ENCODE peak calls at places on chromosomes 5 and 9, in six cellular contexts. One of them, this sample, is unnamed.

GRCh38 chr5:42756630-42757601 is at the start of gene CCDC152:
- DNase-seq in A549: no peak
- DNase-seq in GM12878: no peak
- DNase-seq in HepG2: no peak
- DNase-seq in IMR-90: peak
- DNase-seq in K562: peak
- DNase-seq in this sample: no peak

GRCh38 chr9:114312513-114312875 is 10.4 kb upstream of the ORM1 start:
- DNase-seq in A549: no peak
- DNase-seq in GM12878: no peak
- DNase-seq in HepG2: no peak
- DNase-seq in IMR-90: no peak
- DNase-seq in K562: no peak
- DNase-seq in this sample: peak

GRCh38 chr5:152094076-152094475 is 169.4 kb upstream of the GLRA1 start:
- DNase-seq in A549: no peak
- DNase-seq in GM12878: no peak
- DNase-seq in HepG2: no peak
- DNase-seq in IMR-90: no peak
- DNase-seq in K562: no peak
- DNase-seq in this sample: no peak

GRCh38 chr5:141512390-141513020 is 23.6 kb downstream of the PCDHGC5 start:
- DNase-seq in A549: peak
- DNase-seq in GM12878: no peak
- DNase-seq in HepG2: peak
- DNase-seq in IMR-90: peak
- DNase-seq in K562: peak
- DNase-seq in this sample: peak

GRCh38 chr5:43075319-43076293 is 35.5 kb upstream of the ANXA2R start:
- DNase-seq in A549: no peak
- DNase-seq in GM12878: no peak
- DNase-seq in HepG2: no peak
- DNase-seq in IMR-90: no peak
- DNase-seq in K562: peak
- DNase-seq in this sample: no peak

GRCh38 chr5:149674686-149675085 is 55.4 kb upstream of the PPARGC1B start:
- DNase-seq in A549: no peak
- DNase-seq in GM12878: no peak
- DNase-seq in HepG2: no peak
- DNase-seq in IMR-90: no peak
- DNase-seq in K562: no peak
- DNase-seq in this sample: no peak

GRCh38 chr5:38576442-38576841 is 20.0 kb upstream of the LIFR start:
- DNase-seq in A549: no peak
- DNase-seq in GM12878: no peak
- DNase-seq in HepG2: no peak
- DNase-seq in IMR-90: no peak
- DNase-seq in K562: no peak
- DNase-seq in this sample: peak

GRCh38 chr5:55467862-55468551 is 66.8 kb downstream of the PLPP1 start:
- DNase-seq in A549: no peak
- DNase-seq in GM12878: no peak
- DNase-seq in HepG2: no peak
- DNase-seq in IMR-90: no peak
- DNase-seq in K562: no peak
- DNase-seq in this sample: no peak

GRCh38 chr5:174798411-174798930 is 74.1 kb downstream of the MSX2 start:
- DNase-seq in A549: no peak
- DNase-seq in GM12878: no peak
- DNase-seq in HepG2: no peak
- DNase-seq in IMR-90: no peak
- DNase-seq in K562: no peak
- DNase-seq in this sample: no peak

GRCh38 chr5:14379739-14380497 is 201.7 kb upstream of the OTULINL start:
- DNase-seq in A549: no peak
- DNase-seq in GM12878: no peak
- DNase-seq in HepG2: no peak
- DNase-seq in IMR-90: no peak
- DNase-seq in K562: peak
- DNase-seq in this sample: no peak

GRCh38 chr5:179825655-179826182 is 5.0 kb downstream of the SQSTM1 start:
- DNase-seq in A549: peak
- DNase-seq in GM12878: no peak
- DNase-seq in HepG2: peak
- DNase-seq in IMR-90: no peak
- DNase-seq in K562: peak
- DNase-seq in this sample: no peak
- TF ChIP-seq BHLHE40 in A549: no peak
- TF ChIP-seq BHLHE40 in GM12878: no peak
- TF ChIP-seq BHLHE40 in HepG2: no peak
- TF ChIP-seq BHLHE40 in IMR-90: no peak
- TF ChIP-seq BHLHE40 in K562: no peak
- TF ChIP-seq BHLHE40 in this sample: no peak

GRCh38 chr9:8880031-8880430 is 1080.5 kb upstream of the DMAC1 start:
- DNase-seq in A549: no peak
- DNase-seq in GM12878: no peak
- DNase-seq in HepG2: no peak
- DNase-seq in IMR-90: no peak
- DNase-seq in K562: no peak
- DNase-seq in this sample: no peak
- TF ChIP-seq BHLHE40 in A549: no peak
- TF ChIP-seq BHLHE40 in GM12878: no peak
- TF ChIP-seq BHLHE40 in HepG2: no peak
- TF ChIP-seq BHLHE40 in IMR-90: no peak
- TF ChIP-seq BHLHE40 in K562: no peak
- TF ChIP-seq BHLHE40 in this sample: no peak

GRCh38 chr9:127705577-127706215 is 1.1 kb upstream of the CFAP157 start:
- DNase-seq in A549: no peak
- DNase-seq in GM12878: no peak
- DNase-seq in HepG2: no peak
- DNase-seq in IMR-90: no peak
- DNase-seq in K562: no peak
- DNase-seq in this sample: no peak
- TF ChIP-seq BHLHE40 in A549: no peak
- TF ChIP-seq BHLHE40 in GM12878: no peak
- TF ChIP-seq BHLHE40 in HepG2: no peak
- TF ChIP-seq BHLHE40 in IMR-90: no peak
- TF ChIP-seq BHLHE40 in K562: no peak
- TF ChIP-seq BHLHE40 in this sample: no peak

GRCh38 chr5:3593771-3594513 is 1.7 kb upstream of the IRX1 start:
- DNase-seq in A549: no peak
- DNase-seq in GM12878: no peak
- DNase-seq in HepG2: no peak
- DNase-seq in IMR-90: no peak
- DNase-seq in K562: no peak
- DNase-seq in this sample: no peak

GRCh38 chr5:3590967-3591900 is 4.4 kb upstream of the IRX1 start:
- DNase-seq in A549: no peak
- DNase-seq in GM12878: no peak
- DNase-seq in HepG2: no peak
- DNase-seq in IMR-90: no peak
- DNase-seq in K562: no peak
- DNase-seq in this sample: no peak

GRCh38 chr5:3594514-3595101 is 1.0 kb upstream of the IRX1 start:
- DNase-seq in A549: peak
- DNase-seq in GM12878: no peak
- DNase-seq in HepG2: no peak
- DNase-seq in IMR-90: no peak
- DNase-seq in K562: no peak
- DNase-seq in this sample: no peak

GRCh38 chr5:3590253-3590966 is 5.2 kb upstream of the IRX1 start:
- DNase-seq in A549: no peak
- DNase-seq in GM12878: no peak
- DNase-seq in HepG2: no peak
- DNase-seq in IMR-90: no peak
- DNase-seq in K562: no peak
- DNase-seq in this sample: no peak

DNA sequence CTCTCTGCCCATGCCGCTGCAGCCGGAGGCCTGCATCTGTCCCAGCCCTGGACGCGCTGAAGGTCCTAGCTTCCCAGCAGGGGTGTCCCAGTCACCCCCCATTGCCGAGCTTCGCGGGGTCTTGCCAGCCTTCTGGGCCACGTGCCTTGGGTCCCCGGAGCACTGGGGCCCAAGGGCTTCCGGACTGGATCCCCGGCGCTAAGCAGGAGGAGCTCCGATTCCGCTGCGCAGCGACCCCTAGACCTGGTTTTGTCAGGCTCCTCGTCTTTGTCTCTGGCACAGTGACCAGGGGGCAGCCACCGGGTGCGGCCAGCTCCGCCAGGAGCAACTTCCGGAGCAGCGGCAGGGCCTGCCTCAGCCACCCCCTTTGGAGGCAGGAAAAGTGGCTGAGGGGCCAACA is 3.3 kb upstream of the IRX1 start:
- DNase-seq in A549: no peak
- DNase-seq in GM12878: no peak
- DNase-seq in HepG2: no peak
- DNase-seq in IMR-90: no peak
- DNase-seq in K562: no peak
- DNase-seq in this sample: no peak
- TF ChIP-seq BHLHE40 in A549: no peak
- TF ChIP-seq BHLHE40 in GM12878: no peak
- TF ChIP-seq BHLHE40 in HepG2: no peak
- TF ChIP-seq BHLHE40 in IMR-90: no peak
- TF ChIP-seq BHLHE40 in K562: no peak
- TF ChIP-seq BHLHE40 in this sample: no peak

This sample was measured in HEK293T.